ENCODE peak calls at places on chromosomes 7 and 10, in ten cellular contexts. G is HFF-Myc; J is cardiac muscle cell; I is RCC 7860; C is activated naive CD8-positive, alpha-beta T cell treated with anti-CD3 and anti-CD28 coated beads, Interleukin-2, amount 10 ng/mL, durations not matched to agents 7 days and 5 days; T is AG04450; X is B cell; A is CD8-positive, alpha-beta memory T cell; R is psoas muscle; O is Kasumi-1. S is an unnamed sample.
A peak's percentile ranks its signal among the peaks of the same experiment; 100 is the strongest.

GRCh38 chr7:20786779-20787651 is at the start of gene SP8:
- DNase-seq in G (no peak), O (no peak), X (no peak), C (peak; percentile 46), R (peak; percentile 16), A (no peak), T (no peak), I (peak; percentile 34), J (no peak), S (peak; percentile 53)

GRCh38 chr7:159060440-159060839 is 84.2 kb downstream of the VIPR2 start:
- DNase-seq in O (no peak), G (no peak), I (no peak), A (no peak), C (no peak), J (no peak), T (no peak), R (no peak), X (no peak), S (no peak)

GRCh38 chr10:71981868-71982230 is 17.7 kb downstream of the CHST3 start:
- DNase-seq in G (no peak), R (no peak), I (no peak), O (no peak), T (no peak), A (no peak), C (no peak), X (no peak), J (no peak), S (no peak)

GRCh38 chr7:112144284-112145059 is 61.7 kb downstream of the DOCK4 start:
- DNase-seq in C (no peak), X (no peak), O (no peak), I (no peak), R (no peak), A (no peak), T (no peak), G (no peak), J (peak; percentile 78), S (no peak)

GRCh38 chr7:100865372-100865911 is 1.7 kb upstream of the TRIP6 start:
- DNase-seq in T (no peak), I (peak; percentile 48), O (no peak), R (no peak), G (no peak), X (no peak), A (no peak), C (no peak), J (no peak), S (peak; percentile 66)

GRCh38 chr10:63236113-63236935 is 103.2 kb downstream of the NRBF2 start:
- DNase-seq in O (peak; percentile 98), R (no peak), G (peak; percentile 85), A (no peak), I (peak; percentile 91), C (no peak), X (peak; percentile 51), T (peak; percentile 80), J (peak; percentile 80), S (peak; percentile 87)

GRCh38 chr7:21690717-21691116 is 147.9 kb downstream of the DNAH11 start:
- DNase-seq in C (no peak), R (no peak), X (no peak), T (no peak), G (no peak), J (no peak), I (no peak), A (no peak), O (no peak), S (no peak)

GRCh38 chr10:59536151-59536550 is 173.5 kb downstream of the SLC16A9 start:
- DNase-seq in G (peak; percentile 75), C (no peak), O (peak; percentile 55), A (no peak), R (no peak), J (peak; percentile 91), X (no peak), I (peak; percentile 16), T (peak; percentile 74), S (peak; percentile 72)

GRCh38 chr7:80027616-80028173 is 106.9 kb upstream of the GNAI1 start:
- DNase-seq in C (no peak), I (no peak), A (no peak), G (no peak), O (no peak), T (no peak), R (no peak), J (no peak), X (no peak), S (no peak)

S was measured in lung microvascular endothelial cell.